ENCODE peak calls at places on chromosomes 3 and 15, in eight cellular contexts. D, M, S, X, H, F, N and J are unnamed samples.

GRCh38 chr3:23611737-23612295 is 193.9 kb upstream of the UBE2E1 start:
- DNase-seq in D (no peak), M (no peak), S (peak; percentile 60), X (peak; percentile 87), H (peak; percentile 77), F (peak; percentile 53), N (peak; percentile 87), J (peak; percentile 74)

GRCh38 chr3:94066829-94067470 is 4.1 kb downstream of the NSUN3 start:
- DNase-seq in D (no peak), M (no peak), S (no peak), X (no peak), H (no peak), F (no peak), N (no peak), J (no peak)

GRCh38 chr15:39622660-39623549 is 42.0 kb downstream of the THBS1 start:
- DNase-seq in D (no peak), M (no peak), S (no peak), X (no peak), H (no peak), F (no peak), N (no peak), J (no peak)

GRCh38 chr15:98779463-98780071 is 131.2 kb downstream of the IGF1R start:
- DNase-seq in D (peak; percentile 80), M (peak; percentile 88), S (peak; percentile 84), X (peak; percentile 75), H (peak; percentile 79), F (peak; percentile 85), N (peak; percentile 83), J (peak; percentile 72)

GRCh38 chr15:49155834-49156627 is 632 bp upstream of the COPS2 start:
- DNase-seq in D (no peak), M (peak; percentile 42), S (no peak), X (no peak), H (no peak), F (no peak), N (no peak), J (peak; percentile 24)

GRCh38 chr3:194103475-194103874 is 32.5 kb upstream of the HES1 start:
- DNase-seq in D (no peak), M (no peak), S (no peak), X (no peak), H (no peak), F (no peak), N (no peak), J (no peak)

GRCh38 chr3:62824965-62825592 is 50.1 kb downstream of the CADPS start:
- DNase-seq in D (no peak), M (no peak), S (no peak), X (no peak), H (no peak), F (no peak), N (no peak), J (no peak)

GRCh38 chr3:177676148-177676547 is 478.9 kb upstream of the TBL1XR1 start:
- DNase-seq in D (no peak), M (no peak), S (no peak), X (no peak), H (no peak), F (no peak), N (no peak), J (no peak)

GRCh38 chr3:4721511-4721911 is 228.4 kb downstream of the ITPR1 start:
- DNase-seq in D (no peak), M (no peak), S (no peak), X (no peak), H (no peak), F (no peak), N (no peak), J (no peak)

GRCh38 chr3:15665510-15666150 is 64.1 kb downstream of the BTD start:
- DNase-seq in D (no peak), M (no peak), S (no peak), X (no peak), H (no peak), F (no peak), N (no peak), J (no peak)

GRCh38 chr15:25670025-25670554 is 193.0 kb downstream of the ATP10A start:
- DNase-seq in D (no peak), M (peak; percentile 91), S (no peak), X (peak; percentile 69), H (peak; percentile 79), F (no peak), N (peak; percentile 90), J (peak; percentile 88)

GRCh38 chr3:172103724-172104123 is 64.3 kb downstream of the FNDC3B start:
- DNase-seq in D (no peak), M (no peak), S (no peak), X (no peak), H (no peak), F (no peak), N (no peak), J (peak; percentile 69)

GRCh38 chr3:155870133-155870944 is at the start of gene GMPS:
- DNase-seq in D (peak; percentile 94), M (peak; percentile 97), S (peak; percentile 96), X (peak; percentile 94), H (peak; percentile 96), F (peak; percentile 97), N (peak; percentile 98), J (peak; percentile 97)

GRCh38 chr3:155876037-155876436 is 5.6 kb downstream of the GMPS start:
- DNase-seq in D (no peak), M (no peak), S (no peak), X (no peak), H (no peak), F (no peak), N (no peak), J (no peak)

GRCh38 chr3:155871746-155872158 is 1.3 kb downstream of the GMPS start:
- DNase-seq in D (no peak), M (no peak), S (no peak), X (no peak), H (no peak), F (no peak), N (no peak), J (no peak)

GRCh38 chr3:155870945-155871745 is 695 bp downstream of the GMPS start:
- DNase-seq in D (peak; percentile 85), M (peak; percentile 61), S (peak; percentile 71), X (peak; percentile 54), H (peak; percentile 65), F (peak; percentile 58), N (peak; percentile 83), J (peak; percentile 56)

DNA sequence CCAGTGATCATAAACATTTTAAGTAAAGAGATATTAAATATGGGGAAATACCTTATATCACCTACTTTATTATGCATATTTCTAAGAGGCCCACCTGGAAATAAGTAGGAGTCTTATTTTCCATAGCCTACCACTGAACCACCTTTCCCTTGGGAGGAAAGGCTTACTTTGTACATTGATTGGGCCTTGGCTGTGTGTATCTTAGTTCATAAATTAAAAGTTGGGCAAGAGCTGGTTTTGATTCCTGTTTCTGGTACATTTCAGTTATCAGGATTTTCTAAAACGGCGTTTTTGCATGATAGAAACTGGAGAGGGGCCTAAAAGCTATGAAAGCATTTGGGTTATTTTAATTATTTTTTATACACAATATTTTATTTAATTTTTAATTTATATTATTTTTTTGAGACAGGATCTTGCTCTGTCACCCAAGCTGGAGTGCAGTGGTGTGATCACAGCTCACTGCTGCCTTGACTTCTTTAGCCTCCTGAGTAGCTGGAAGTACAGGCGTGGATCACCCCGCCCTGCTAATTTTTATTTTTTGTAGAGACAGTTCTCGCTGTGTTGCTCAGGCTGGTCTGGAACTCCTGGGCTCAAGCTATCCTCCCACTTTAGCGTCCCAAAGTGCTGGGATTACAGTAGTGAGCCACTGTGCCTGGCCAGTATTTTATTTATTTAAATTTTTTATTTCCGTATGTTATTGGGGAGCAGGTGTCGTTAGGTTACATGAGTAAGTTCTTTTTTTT is 2.6 kb downstream of the GMPS start:
- DNase-seq in D (no peak), M (no peak), S (no peak), X (no peak), H (no peak), F (no peak), N (no peak), J (no peak)
- TF ChIP-seq CTCF in D (no peak), M (no peak), S (no peak), X (no peak), H (no peak), F (no peak), N (no peak), J (no peak)

DNA sequence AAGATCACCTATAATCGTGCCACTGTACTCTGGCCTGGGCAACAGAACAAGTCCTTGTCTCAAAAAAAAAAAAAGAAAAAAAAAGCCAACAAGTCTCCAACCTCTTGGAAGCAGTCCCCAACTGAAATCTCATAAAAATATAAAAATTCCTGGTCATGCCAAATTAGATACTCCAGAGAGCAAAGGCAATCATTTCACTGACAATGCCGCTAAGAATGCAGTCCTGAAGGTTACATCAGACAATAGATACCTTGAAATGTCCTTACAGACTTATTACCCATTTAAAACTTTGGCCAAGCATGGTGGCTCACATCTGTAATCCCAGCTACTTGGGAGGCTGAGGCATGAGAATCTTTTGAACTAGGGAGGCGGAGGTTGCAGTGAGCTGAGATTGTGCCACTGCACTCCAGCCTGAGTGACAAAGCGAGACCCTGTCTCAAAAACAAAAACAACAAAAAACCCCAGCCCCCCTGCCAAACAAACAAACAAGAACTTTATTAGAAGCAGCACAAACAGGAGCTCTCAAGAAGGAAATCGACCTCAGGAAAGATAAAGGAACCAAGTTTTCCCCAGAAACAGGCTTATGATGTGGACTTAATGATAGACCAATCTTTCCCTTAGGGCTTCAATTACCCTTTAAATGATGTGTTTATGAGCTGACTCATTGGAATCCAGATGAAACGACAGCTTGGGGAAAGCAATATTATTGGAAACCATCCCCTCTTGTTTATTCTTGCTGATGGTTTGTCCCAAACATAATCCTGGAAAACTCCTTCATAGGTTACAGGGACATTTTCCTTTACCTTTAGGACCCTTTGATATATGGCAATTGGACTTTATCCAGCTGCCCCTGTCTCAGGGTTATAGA is 53.1 kb upstream of the XCR1 start:
- DNase-seq in D (no peak), M (no peak), S (no peak), X (no peak), H (no peak), F (no peak), N (no peak), J (no peak)
- H3K27ac ChIP-seq in D (peak overlapping the region; percentile 29), M (no peak overlapping the region), S (no peak overlapping the region), X (no peak overlapping the region), H (no peak overlapping the region), F (no peak overlapping the region), N (no peak overlapping the region), J (no peak overlapping the region)

GRCh38 chr3:58200846-58201355 is 9.9 kb downstream of the DNASE1L3 start:
- DNase-seq in D (no peak), M (no peak), S (no peak), X (no peak), H (no peak), F (no peak), N (no peak), J (peak; percentile 29)

GRCh38 chr3:58198804-58199203 is 12.0 kb downstream of the DNASE1L3 start:
- DNase-seq in D (no peak), M (no peak), S (no peak), X (no peak), H (no peak), F (no peak), N (no peak), J (peak; percentile 34)

GRCh38 chr3:58198362-58198761 is 12.4 kb downstream of the DNASE1L3 start:
- DNase-seq in D (no peak), M (no peak), S (no peak), X (no peak), H (no peak), F (no peak), N (no peak), J (no peak)

GRCh38 chr3:58200121-58200709 is 10.6 kb downstream of the DNASE1L3 start:
- DNase-seq in D (no peak), M (no peak), S (no peak), X (no peak), H (no peak), F (no peak), N (no peak), J (no peak)

GRCh38 chr3:58197588-58197987 is 13.2 kb downstream of the DNASE1L3 start:
- DNase-seq in D (peak; percentile 40), M (no peak), S (no peak), X (no peak), H (no peak), F (no peak), N (no peak), J (no peak)
- TF ChIP-seq CTCF in D (no peak), M (no peak), S (no peak), X (no peak), H (no peak), F (no peak), N (no peak), J (no peak)

GRCh38 chr3:49747792-49748480 is 24.2 kb upstream of the GMPPB start:
- DNase-seq in D (no peak), M (no peak), S (no peak), X (no peak), H (no peak), F (no peak), N (no peak), J (peak; percentile 64)
- H3K27ac ChIP-seq in D (no peak overlapping the region), M (no peak overlapping the region), S (no peak overlapping the region), X (no peak overlapping the region), H (no peak overlapping the region), F (no peak overlapping the region), N (no peak overlapping the region), J (no peak overlapping the region)